ENCODE peak calls at places on chromosomes 6 and 20, in seven cellular contexts. H, T, L, Z, F, M and K are unnamed samples. For H3K4me1, the result is how much of the 10 kb centered on the place peaks cover.

GRCh38 chr20:14521016-14521415 is 183.6 kb upstream of the FLRT3 start:
- DNase-seq in H (no peak), T (no peak), L (no peak), Z (no peak), F (no peak), M (no peak), K (no peak)

GRCh38 chr20:48076772-48077171 is 291.5 kb upstream of the SULF2 start:
- DNase-seq in H (no peak), T (no peak), L (no peak), Z (no peak), F (no peak), M (no peak), K (no peak)

GRCh38 chr20:23265226-23265625 is 85.4 kb upstream of the NXT1 start:
- DNase-seq in H (no peak), T (no peak), L (peak), Z (no peak), F (peak), M (no peak), K (no peak)

GRCh38 chr6:11193434-11193833 is 39.0 kb downstream of the NEDD9 start:
- DNase-seq in H (no peak), T (no peak), L (no peak), Z (no peak), F (no peak), M (no peak), K (no peak)

GRCh38 chr20:35564905-35565304 is 23.0 kb downstream of the ERGIC3 start:
- DNase-seq in H (no peak), T (no peak), L (no peak), Z (no peak), F (no peak), M (no peak), K (no peak)

GRCh38 chr6:33392168-33392947 is 735 bp downstream of the KIFC1 start:
- DNase-seq in H (peak), T (no peak), L (no peak), Z (no peak), F (peak), M (peak), K (no peak)

GRCh38 chr6:85008311-85009015 is 244.1 kb upstream of the TBX18 start:
- DNase-seq in H (peak), T (no peak), L (no peak), Z (no peak), F (no peak), M (peak), K (no peak)

GRCh38 chr6:156998824-156999330 is 221.7 kb downstream of the ARID1B start:
- DNase-seq in H (peak), T (no peak), L (no peak), Z (no peak), F (no peak), M (no peak), K (no peak)

GRCh38 chr20:33830371-33830770 is 19.2 kb downstream of the CHMP4B start:
- DNase-seq in H (no peak), T (no peak), L (no peak), Z (no peak), F (no peak), M (no peak), K (no peak)

GRCh38 chr20:22619272-22619671 is 34.9 kb upstream of the FOXA2 start:
- DNase-seq in H (peak), T (no peak), L (no peak), Z (no peak), F (no peak), M (peak), K (no peak)

GRCh38 chr20:3046677-3047462 is 1.0 kb downstream of the MRPS26 start:
- DNase-seq in H (peak), T (no peak), L (no peak), Z (no peak), F (peak), M (peak), K (no peak)

GRCh38 chr6:157019733-157020132 is 242.6 kb downstream of the ARID1B start:
- DNase-seq in H (peak), T (no peak), L (no peak), Z (no peak), F (no peak), M (peak), K (no peak)

GRCh38 chr20:3847419-3847940 is 846 bp downstream of the MAVS start:
- DNase-seq in H (no peak), T (no peak), L (peak), Z (no peak), F (peak), M (peak), K (no peak)

GRCh38 chr6:106799008-106799952 is 169.9 kb downstream of the QRSL1 start:
- DNase-seq in H (peak), T (no peak), L (no peak), Z (peak), F (peak), M (peak), K (no peak)

GRCh38 chr6:41561386-41561785 is 15.2 kb downstream of the FOXP4 start:
- DNase-seq in H (no peak), T (no peak), L (no peak), Z (no peak), F (no peak), M (no peak), K (no peak)

GRCh38 chr6:128005009-128005408 is 104.2 kb upstream of the THEMIS start:
- DNase-seq in H (no peak), T (no peak), L (no peak), Z (no peak), F (peak), M (peak), K (no peak)

GRCh38 chr20:51043811-51044210 is 20.9 kb upstream of the KCNG1 start:
- DNase-seq in H (no peak), T (no peak), L (no peak), Z (no peak), F (peak), M (peak), K (no peak)

GRCh38 chr6:34157236-34157830 is 11.4 kb upstream of the GRM4 start:
- DNase-seq in H (no peak), T (no peak), L (no peak), Z (no peak), F (no peak), M (no peak), K (no peak)

GRCh38 chr6:140897349-140897748 is 1235.4 kb upstream of the GJE1 start:
- DNase-seq in H (no peak), T (no peak), L (no peak), Z (no peak), F (no peak), M (no peak), K (no peak)

GRCh38 chr20:32474009-32474716 is 111.0 kb downstream of the NOL4L start:
- DNase-seq in H (no peak), T (no peak), L (peak), Z (no peak), F (no peak), M (no peak), K (no peak)

GRCh38 chr20:22821826-22822225 is 213.3 kb upstream of the SSTR4 start:
- DNase-seq in H (no peak), T (no peak), L (no peak), Z (no peak), F (no peak), M (no peak), K (no peak)

DNA sequence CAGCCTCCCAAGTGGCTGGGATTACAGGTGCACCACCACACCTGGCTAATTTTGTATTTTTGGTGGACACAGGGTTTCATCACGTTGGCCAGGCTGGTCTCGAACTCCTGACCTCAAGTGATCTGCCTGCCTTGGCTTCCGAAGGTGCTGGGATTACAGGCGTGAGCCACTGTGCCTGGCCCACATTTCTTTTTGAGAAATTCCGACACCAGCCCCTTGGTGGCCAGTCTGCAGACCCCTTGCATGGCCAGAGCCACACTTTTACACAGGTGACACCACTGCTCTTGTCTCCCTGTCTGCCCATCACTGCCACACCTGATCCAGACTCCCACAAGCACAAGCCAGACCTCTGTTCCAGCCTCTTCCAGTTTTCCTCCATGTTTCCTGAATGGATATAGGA is 33.0 kb downstream of the SRSF3 start:
- DNase-seq in H (no peak), T (no peak), L (no peak), Z (no peak), F (no peak), M (no peak), K (no peak)
- H3K4me1 ChIP-seq in H (under half), T (under half), L (under half), Z (under half), F (under half), M (under half), K (under half)

GRCh38 chr20:57434390-57434700 is 43.1 kb downstream of the RBM38 start:
- DNase-seq in H (no peak), T (no peak), L (peak), Z (no peak), F (no peak), M (no peak), K (no peak)

GRCh38 chr20:57435105-57435497 is 43.9 kb downstream of the RBM38 start:
- DNase-seq in H (no peak), T (no peak), L (no peak), Z (no peak), F (no peak), M (no peak), K (no peak)

GRCh38 chr20:57437267-57437666 is 46.1 kb downstream of the RBM38 start:
- DNase-seq in H (no peak), T (no peak), L (no peak), Z (no peak), F (no peak), M (no peak), K (no peak)

GRCh38 chr20:57436223-57436545 is 45.0 kb downstream of the RBM38 start:
- DNase-seq in H (no peak), T (no peak), L (no peak), Z (no peak), F (no peak), M (no peak), K (no peak)

DNA sequence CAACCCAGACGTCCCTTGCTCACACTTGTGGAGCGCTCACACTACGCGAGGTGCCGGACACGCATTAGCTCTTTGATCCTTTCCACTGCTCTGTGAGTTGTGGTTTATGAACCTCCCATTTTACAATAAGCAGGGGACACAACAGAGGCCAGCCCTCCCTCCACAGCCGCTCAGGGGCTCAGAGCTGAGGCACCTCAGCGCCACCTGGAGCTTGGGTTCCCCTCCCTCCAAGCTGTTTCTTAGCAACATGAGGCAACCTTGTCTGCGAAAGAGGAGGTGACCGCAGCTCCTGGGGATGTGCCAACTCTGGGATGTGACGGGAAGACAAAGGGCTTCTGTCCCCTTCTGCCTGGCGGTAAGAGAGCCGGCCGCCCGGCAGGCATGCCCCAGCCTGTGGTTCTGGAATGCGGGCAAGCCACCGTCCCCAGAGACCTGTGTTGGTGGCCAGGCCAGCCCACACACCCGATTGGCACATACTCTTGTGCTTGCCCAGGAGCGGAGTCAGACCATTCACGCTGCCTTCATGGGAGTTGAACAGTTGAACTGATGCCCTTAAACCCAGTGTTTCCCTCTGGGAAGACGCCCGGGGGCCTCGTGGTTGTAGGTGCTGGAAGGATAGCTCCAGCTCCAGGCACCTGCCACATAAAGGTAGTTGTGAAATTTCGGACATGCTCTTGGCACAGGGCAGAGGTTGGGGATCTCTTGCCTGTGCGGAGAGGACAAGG is 44.5 kb downstream of the RBM38 start:
- DNase-seq in H (peak), T (no peak), L (peak), Z (peak), F (peak), M (peak), K (no peak)
- H3K27ac ChIP-seq in H (no peak), T (no peak), L (no peak), Z (peak), F (no peak), M (peak), K (no peak)

GRCh38 chr6:16670183-16670582 is 91.1 kb downstream of the ATXN1 start:
- DNase-seq in H (no peak), T (no peak), L (no peak), Z (peak), F (no peak), M (peak), K (no peak)

GRCh38 chr6:16673011-16673797 is 88.1 kb downstream of the ATXN1 start:
- DNase-seq in H (no peak), T (no peak), L (no peak), Z (no peak), F (no peak), M (no peak), K (no peak)

GRCh38 chr6:16669227-16669626 is 92.0 kb downstream of the ATXN1 start:
- DNase-seq in H (no peak), T (peak), L (no peak), Z (no peak), F (peak), M (peak), K (peak)

GRCh38 chr6:16670617-16671051 is 90.6 kb downstream of the ATXN1 start:
- DNase-seq in H (no peak), T (no peak), L (no peak), Z (no peak), F (no peak), M (no peak), K (no peak)

DNA sequence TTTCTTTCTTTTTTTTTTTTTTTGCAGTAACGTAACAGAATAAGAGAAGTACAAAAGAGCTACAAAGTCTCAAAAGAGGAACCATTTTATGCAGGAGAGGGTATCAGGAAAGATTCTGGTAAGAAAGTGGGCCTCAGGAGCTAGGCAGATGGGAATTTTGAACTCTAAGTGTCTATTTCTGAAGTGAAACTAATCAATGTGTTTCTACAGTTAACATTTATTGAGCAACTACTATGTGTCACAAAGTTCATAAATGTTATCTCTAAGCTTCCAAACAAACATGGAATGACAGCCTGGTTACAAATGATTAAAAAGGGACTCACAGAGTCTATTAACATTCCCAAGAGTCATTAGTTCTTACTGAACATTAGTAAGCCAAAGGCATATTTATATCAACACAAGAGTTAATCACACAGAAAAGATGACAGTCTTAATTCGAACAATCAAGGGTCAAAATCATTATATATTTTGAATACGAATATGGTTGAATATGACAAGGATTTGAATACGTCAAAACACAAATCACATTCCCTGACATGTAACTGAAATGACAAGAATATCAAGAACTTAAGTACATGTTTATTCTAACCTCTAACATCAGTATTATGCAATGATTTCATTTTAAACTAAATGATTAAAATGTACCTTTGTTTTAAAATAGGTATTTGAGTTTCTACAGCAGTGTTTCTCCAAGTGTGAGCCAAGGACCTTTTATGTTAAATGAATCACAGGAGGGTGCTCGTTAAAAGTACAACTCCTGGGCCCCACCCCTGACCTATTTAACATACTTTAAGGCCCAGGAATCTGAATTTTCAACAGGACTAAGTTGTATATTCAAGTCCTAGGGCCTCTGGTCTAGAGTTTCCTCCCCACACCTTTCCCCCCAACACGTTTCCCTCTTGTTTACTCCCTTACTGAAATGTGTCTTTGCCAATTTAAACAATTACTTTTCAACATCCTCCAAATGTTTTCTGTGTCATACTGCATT is 89.7 kb downstream of the ATXN1 start:
- DNase-seq in H (peak), T (no peak), L (no peak), Z (no peak), F (no peak), M (peak), K (no peak)
- H3K4me1 ChIP-seq in H (under half), T (under half), L (under half), Z (under half), F (under half), M (half or more), K (under half)

GRCh38 chr6:108714012-108714773 is 134.0 kb upstream of the ARMC2 start:
- DNase-seq in H (no peak), T (no peak), L (no peak), Z (no peak), F (peak), M (no peak), K (no peak)
- H3K27ac ChIP-seq in H (no peak), T (no peak), L (no peak), Z (no peak), F (no peak), M (no peak), K (no peak)

GRCh38 chr6:53461682-53462081 is 83.2 kb downstream of the GCLC start:
- DNase-seq in H (no peak), T (no peak), L (no peak), Z (no peak), F (no peak), M (no peak), K (no peak)
- H3K4me1 ChIP-seq in H (under half), T (under half), L (under half), Z (under half), F (under half), M (under half), K (under half)